ENCODE peak calls at places on chromosomes 1 and 21, in five cellular contexts. P, R, J, O and E are unnamed samples.

GRCh38 chr1:36387141-36387949 is 1.6 kb upstream of the STK40 start:
- DNase-seq in J (peak), R (peak), O (no peak), P (no peak), E (no peak)

GRCh38 chr1:231817813-231818212 is 191.2 kb downstream of the DISC1 start:
- DNase-seq in R (no peak), J (no peak), P (no peak), O (no peak), E (no peak)

GRCh38 chr1:77120950-77121349 is 98.3 kb downstream of the PIGK start:
- DNase-seq in R (no peak), J (no peak), O (no peak), P (no peak), E (no peak)

GRCh38 chr1:17595602-17595925 is 56.1 kb downstream of the ARHGEF10L start:
- DNase-seq in R (no peak), O (no peak), J (no peak), P (no peak), E (no peak)

GRCh38 chr1:156336242-156336641 is 1.9 kb downstream of the CCT3 start:
- DNase-seq in R (no peak), P (no peak), O (no peak), J (no peak), E (no peak)

GRCh38 chr1:30678209-30678608 is 45.2 kb downstream of the MATN1 start:
- DNase-seq in P (peak), R (no peak), O (no peak), J (no peak), E (no peak)

GRCh38 chr21:40686526-40686925 is 160.4 kb downstream of the DSCAM start:
- DNase-seq in R (no peak), J (no peak), O (no peak), P (no peak), E (no peak)

GRCh38 chr1:205536759-205537361 is 32.4 kb downstream of the CDK18 start:
- DNase-seq in P (peak), R (no peak), O (no peak), J (no peak), E (peak)

GRCh38 chr21:21111309-21111920 is 113.2 kb downstream of the NCAM2 start:
- DNase-seq in O (no peak), R (no peak), J (no peak), P (no peak), E (no peak)

GRCh38 chr1:11176081-11176706 is 13.0 kb upstream of the ANGPTL7 start:
- DNase-seq in R (no peak), J (peak), O (no peak), P (no peak), E (peak)

GRCh38 chr1:234727018-234727757 is 117.2 kb upstream of the IRF2BP2 start:
- DNase-seq in R (no peak), P (no peak), O (no peak), J (no peak), E (no peak)

GRCh38 chr1:213669964-213670691 is 317.6 kb upstream of the PROX1 start:
- DNase-seq in R (no peak), O (no peak), P (no peak), J (no peak), E (no peak)

GRCh38 chr1:240107058-240107684 is 15.5 kb downstream of the FMN2 start:
- DNase-seq in R (no peak), J (no peak), O (no peak), P (no peak), E (no peak)

GRCh38 chr1:117178756-117179155 is 32.0 kb downstream of the VTCN1 start:
- DNase-seq in P (no peak), J (no peak), R (no peak), O (no peak), E (no peak)

GRCh38 chr1:110686188-110686587 is 11.4 kb upstream of the KCNA3 start:
- DNase-seq in O (no peak), R (no peak), J (no peak), P (no peak), E (no peak)

GRCh38 chr1:231206856-231207255 is 34.2 kb upstream of the GNPAT start:
- DNase-seq in O (no peak), P (no peak), R (no peak), J (no peak), E (no peak)

GRCh38 chr1:15736035-15736665 is at the start of gene SLC25A34:
- DNase-seq in P (no peak), J (peak), R (no peak), O (no peak), E (no peak)